ENCODE peak calls at places on chromosomes 2 and 18, in four cellular contexts. U, M, C and B are unnamed samples.

GRCh38 chr2:31440764-31441163 is 26.2 kb upstream of the XDH start:
- DNase-seq in C (no peak), M (no peak), U (no peak), B (no peak)

GRCh38 chr2:42996528-42996927 is 204.1 kb upstream of the HAAO start:
- DNase-seq in C (no peak), M (no peak), U (no peak), B (no peak)

GRCh38 chr2:44953686-44953976 is 12.1 kb downstream of the SIX3 start:
- DNase-seq in U (no peak), C (no peak), M (no peak), B (no peak)

GRCh38 chr18:67500512-67500911 is 16.0 kb downstream of the DSEL start:
- DNase-seq in M (no peak), C (no peak), U (no peak), B (no peak)

GRCh38 chr18:62258606-62259005 is 66.5 kb upstream of the TNFRSF11A start:
- DNase-seq in C (no peak), U (no peak), M (no peak), B (no peak)

GRCh38 chr2:52312488-52312887 is 1280.6 kb upstream of the NRXN1 start:
- DNase-seq in M (no peak), C (no peak), U (no peak), B (no peak)

GRCh38 chr18:57863706-57864105 is 60.6 kb upstream of the ATP8B1 start:
- DNase-seq in M (no peak), U (no peak), C (no peak), B (no peak)

GRCh38 chr2:107932483-107932882 is 53.8 kb upstream of the SLC5A7 start:
- DNase-seq in U (no peak), M (no peak), C (no peak), B (no peak)

GRCh38 chr2:159615936-159616733 is at the start of gene BAZ2B:
- DNase-seq in M (peak), C (no peak), U (peak), B (peak)

GRCh38 chr2:149904352-149904751 is 316.8 kb upstream of the MMADHC start:
- DNase-seq in C (no peak), U (no peak), M (no peak), B (no peak)

GRCh38 chr2:237309416-237309815 is 104.5 kb downstream of the COL6A3 start:
- DNase-seq in U (no peak), C (no peak), M (no peak), B (no peak)

GRCh38 chr18:60377778-60378469 is 5.3 kb upstream of the MC4R start:
- DNase-seq in U (no peak), M (no peak), C (no peak), B (no peak)

GRCh38 chr18:60372141-60372540 is 434 bp downstream of the MC4R start:
- DNase-seq in C (no peak), M (peak), U (no peak), B (no peak)

DNA sequence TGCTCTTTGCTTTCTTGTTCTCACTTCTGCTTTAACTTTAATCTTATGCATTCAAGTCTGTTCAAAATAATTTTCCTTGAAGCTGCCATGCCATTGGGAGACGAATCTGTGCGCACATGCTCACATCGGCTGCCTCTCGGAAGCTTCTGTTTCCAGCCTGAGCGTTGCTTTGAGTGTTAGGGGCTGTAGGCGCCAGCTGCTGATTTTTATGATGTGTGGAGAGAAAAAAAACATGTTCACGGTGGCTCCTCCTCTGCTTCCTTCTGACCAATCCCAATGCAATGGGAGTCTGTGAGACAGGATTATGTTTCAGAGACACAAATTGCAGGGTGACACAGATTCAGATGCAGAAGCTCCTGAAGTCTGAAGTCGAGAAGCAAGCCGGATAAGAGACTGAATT is at the start of gene MC4R:
- DNase-seq in U (peak), C (no peak), M (peak), B (no peak)
- H3K4me3 ChIP-seq in U (no peak), C (no peak), M (no peak), B (no peak)

GRCh38 chr2:3536682-3537632 is 17.6 kb upstream of the ADI1 start:
- DNase-seq in U (peak), M (no peak), C (no peak), B (peak)
- H3K4me3 ChIP-seq in U (peak), M (peak), C (peak), B (peak)

GRCh38 chr2:62354771-62355550 is 151.0 kb downstream of the TMEM17 start:
- DNase-seq in U (no peak), M (no peak), C (no peak), B (no peak)
- H3K4me3 ChIP-seq in U (no peak), M (no peak), C (no peak), B (no peak)

DNA sequence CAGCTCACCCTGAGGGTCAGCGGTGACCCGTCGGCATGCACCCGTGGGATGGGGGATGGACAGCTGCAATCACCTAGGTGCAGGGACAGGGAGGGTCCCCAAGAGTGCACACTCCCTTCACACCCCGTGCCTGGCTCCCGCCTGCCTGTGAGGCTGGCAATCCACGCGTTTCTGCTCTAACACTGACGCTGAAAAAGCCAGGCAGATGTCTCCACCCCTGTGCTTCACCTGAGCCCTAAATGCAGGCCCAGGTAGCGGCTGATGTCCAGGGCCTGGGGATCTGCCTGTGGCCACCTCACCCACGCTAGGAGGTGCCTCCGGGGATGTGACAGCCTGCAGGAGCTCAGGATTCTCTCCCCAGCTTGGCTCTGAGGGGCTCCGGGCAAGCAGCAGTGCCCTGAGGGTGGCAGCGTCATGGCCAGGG is 212.0 kb upstream of the SALL3 start:
- DNase-seq in M (no peak), C (no peak), U (no peak), B (no peak)
- H3K4me3 ChIP-seq in M (no peak), C (no peak), U (no peak), B (no peak)

DNA sequence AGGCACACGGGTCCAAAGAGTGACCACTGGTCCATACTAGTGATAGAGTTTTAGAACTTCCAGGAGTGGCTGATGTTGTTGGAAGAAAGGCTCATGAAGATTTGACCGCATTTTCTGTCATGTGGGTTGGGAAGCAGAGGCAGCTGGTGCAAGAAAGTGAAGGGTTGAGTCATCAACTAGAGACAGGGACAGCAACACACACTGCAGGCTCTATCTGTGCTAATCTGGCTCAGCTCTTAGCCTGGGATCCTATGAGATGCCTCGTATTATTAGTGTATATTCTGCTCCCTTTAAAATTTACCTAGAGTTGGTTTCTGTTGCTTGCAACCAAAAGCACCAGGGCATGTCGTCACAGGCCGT is 2.5 kb upstream of the SH3RF3 start:
- DNase-seq in M (no peak), C (no peak), U (no peak), B (no peak)
- H3K4me3 ChIP-seq in M (no peak), C (no peak), U (no peak), B (no peak)

GRCh38 chr2:133389569-133389968 is 178.7 kb downstream of the NCKAP5 start:
- DNase-seq in M (no peak), C (no peak), U (no peak), B (no peak)
- H3K4me3 ChIP-seq in M (no peak), C (no peak), U (no peak), B (no peak)